ENCODE peak calls at places on chromosomes 4 and X, in four cellular contexts. T, N, C and X are unnamed samples.

GRCh38 chr4:124414641-124415040 is 297.9 kb downstream of the ANKRD50 start:
- DNase-seq in T (no peak), C (no peak), N (peak), X (no peak)

GRCh38 chrX:18649498-18649951 is 22.4 kb downstream of the RS1 start:
- DNase-seq in N (no peak), T (peak), C (no peak), X (no peak)

GRCh38 chrX:21487832-21488231 is 113.6 kb downstream of the CNKSR2 start:
- DNase-seq in T (peak), C (no peak), N (peak), X (no peak)

GRCh38 chr4:21801661-21802355 is 146.8 kb downstream of the KCNIP4 start:
- DNase-seq in C (no peak), N (peak), T (no peak), X (no peak)

GRCh38 chr4:101307901-101308300 is 39.4 kb downstream of the PPP3CA start:
- DNase-seq in N (peak), C (no peak), T (no peak), X (no peak)

GRCh38 chr4:134747108-134747805 is 545.7 kb upstream of the PABPC4L start:
- DNase-seq in C (no peak), T (no peak), N (peak), X (no peak)

GRCh38 chrX:125293792-125294780 is 25.6 kb upstream of the TEX13C start:
- DNase-seq in N (peak), C (no peak), T (no peak), X (no peak)

GRCh38 chr4:21451032-21451431 is 497.5 kb downstream of the KCNIP4 start:
- DNase-seq in N (peak), C (no peak), T (no peak), X (no peak)

GRCh38 chr4:98626350-98626749 is 32.1 kb downstream of the TSPAN5 start:
- DNase-seq in T (no peak), N (peak), C (no peak), X (peak)

GRCh38 chr4:3462790-3463415 is at the start of gene DOK7:
- DNase-seq in C (no peak), N (no peak), T (peak), X (no peak)

GRCh38 chr4:28209371-28209924 is 1348.8 kb downstream of the STIM2 start:
- DNase-seq in N (no peak), T (no peak), C (no peak), X (no peak)

GRCh38 chrX:136157187-136157586 is 9.9 kb downstream of the FHL1 start:
- DNase-seq in C (no peak), T (no peak), N (no peak), X (no peak)